ENCODE peak calls at places on chromosomes 3 and 15, in five cellular contexts. K is HuH-7, P is Calu3, H is anterior cingulate cortex, A is HEK293T. I is an unnamed sample.

GRCh38 chr3:117788086-117788485 is 1078.5 kb downstream of the TUSC7 start:
- DNase-seq in K (no peak), P (no peak), H (no peak), A (no peak), I (peak; percentile 28)

GRCh38 chr3:89375451-89375850 is 268.0 kb downstream of the EPHA3 start:
- DNase-seq in K (no peak), P (no peak), H (no peak), A (no peak), I (no peak)

GRCh38 chr3:186176382-186176990 is 67.6 kb upstream of the ETV5 start:
- DNase-seq in K (no peak), P (no peak), H (no peak), A (no peak), I (no peak)

GRCh38 chr3:171459130-171459941 is 869 bp downstream of the TNIK start:
- DNase-seq in K (peak; percentile 27), P (peak; percentile 58), H (no peak), A (peak; percentile 31), I (peak; percentile 57)

GRCh38 chr3:190301591-190301990 is 20.7 kb downstream of the CLDN1 start:
- DNase-seq in K (no peak), P (no peak), H (no peak), A (no peak), I (no peak)

GRCh38 chr3:159757341-159758060 is 231.1 kb upstream of the IL12A start:
- DNase-seq in K (no peak), P (no peak), H (no peak), A (no peak), I (no peak)

GRCh38 chr3:152183473-152183872 is 85.3 kb upstream of the MBNL1 start:
- DNase-seq in K (peak; percentile 5), P (peak; percentile 58), H (no peak), A (peak; percentile 48), I (peak; percentile 51)

GRCh38 chr3:17494117-17494809 is 248.2 kb downstream of the TBC1D5 start:
- DNase-seq in K (no peak), P (no peak), H (no peak), A (no peak), I (no peak)

GRCh38 chr3:69699183-69699582 is 40.1 kb upstream of the MITF start:
- DNase-seq in K (no peak), P (no peak), H (no peak), A (no peak), I (no peak)

GRCh38 chr3:96347289-96347688 is 467.1 kb upstream of the EPHA6 start:
- DNase-seq in K (no peak), P (no peak), H (no peak), A (no peak), I (no peak)

GRCh38 chr15:28890711-28891495 is 5.1 kb downstream of the APBA2 start:
- DNase-seq in K (no peak), P (no peak), H (no peak), A (no peak), I (no peak)

GRCh38 chr3:65338571-65338970 is 650.8 kb upstream of the ADAMTS9 start:
- DNase-seq in K (no peak), P (no peak), H (no peak), A (no peak), I (no peak)

GRCh38 chr3:62149539-62149938 is 223.8 kb downstream of the FEZF2 start:
- DNase-seq in K (no peak), P (no peak), H (no peak), A (no peak), I (no peak)

GRCh38 chr3:53030864-53031445 is 14.9 kb downstream of the SFMBT1 start:
- DNase-seq in K (no peak), P (peak; percentile 51), H (no peak), A (no peak), I (no peak)

GRCh38 chr3:61358364-61358763 is 107.1 kb upstream of the FHIT start:
- DNase-seq in K (no peak), P (no peak), H (peak; percentile 41), A (no peak), I (peak; percentile 81)